ENCODE peak calls at places on chromosome 10, in four cellular contexts. One of them, this sample, is unnamed.

GRCh38 chr10:51960494-51960895 is 261.1 kb upstream of the CSTF2T start:
- DNase-seq in GM12878: no peak
- DNase-seq in K562: peak; percentile 16
- DNase-seq in HepG2: peak; percentile 3
- DNase-seq in this sample: peak; percentile 66

GRCh38 chr10:121838149-121838548 is 89.7 kb downstream of the ATE1 start:
- DNase-seq in GM12878: no peak
- DNase-seq in HepG2: no peak
- DNase-seq in K562: no peak
- DNase-seq in this sample: no peak

GRCh38 chr10:113687041-113687440 is 7.3 kb downstream of the CASP7 start:
- DNase-seq in GM12878: no peak
- DNase-seq in K562: no peak
- DNase-seq in HepG2: no peak
- DNase-seq in this sample: no peak

GRCh38 chr10:76657337-76658012 is 980.1 kb downstream of the KCNMA1 start:
- DNase-seq in HepG2: no peak
- DNase-seq in GM12878: no peak
- DNase-seq in K562: no peak
- DNase-seq in this sample: no peak

GRCh38 chr10:125084191-125085186 is 75.9 kb downstream of the CTBP2 start:
- DNase-seq in GM12878: no peak
- DNase-seq in HepG2: peak; percentile 12
- DNase-seq in K562: peak; percentile 11
- DNase-seq in this sample: no peak

GRCh38 chr10:86545097-86545496 is 23.5 kb upstream of the WAPL start:
- DNase-seq in K562: no peak
- DNase-seq in GM12878: no peak
- DNase-seq in HepG2: no peak
- DNase-seq in this sample: no peak

GRCh38 chr10:78277734-78278404 is 244.2 kb downstream of the RPS24 start:
- DNase-seq in HepG2: no peak
- DNase-seq in K562: no peak
- DNase-seq in GM12878: no peak
- DNase-seq in this sample: no peak

GRCh38 chr10:118820326-118821116 is 65.8 kb upstream of the CACUL1 start:
- DNase-seq in K562: no peak
- DNase-seq in HepG2: no peak
- DNase-seq in GM12878: no peak
- DNase-seq in this sample: no peak

GRCh38 chr10:34705563-34705962 is 109.5 kb downstream of the PARD3 start:
- DNase-seq in GM12878: no peak
- DNase-seq in HepG2: no peak
- DNase-seq in K562: no peak
- DNase-seq in this sample: no peak

GRCh38 chr10:72108811-72109618 is 20.7 kb upstream of the SPOCK2 start:
- DNase-seq in HepG2: no peak
- DNase-seq in K562: no peak
- DNase-seq in GM12878: no peak
- DNase-seq in this sample: no peak

GRCh38 chr10:76547352-76547972 is 1090.1 kb downstream of the KCNMA1 start:
- DNase-seq in HepG2: peak; percentile 74
- DNase-seq in K562: peak; percentile 70
- DNase-seq in GM12878: no peak
- DNase-seq in this sample: peak; percentile 92

GRCh38 chr10:132176647-132177046 is 10.1 kb upstream of the DPYSL4 start:
- DNase-seq in GM12878: no peak
- DNase-seq in K562: no peak
- DNase-seq in HepG2: no peak
- DNase-seq in this sample: no peak

GRCh38 chr10:5033061-5033770 is 29.6 kb upstream of the AKR1C2 start:
- DNase-seq in GM12878: no peak
- DNase-seq in K562: peak; percentile 19
- DNase-seq in HepG2: no peak
- DNase-seq in this sample: no peak

GRCh38 chr10:4190876-4191275 is 405.9 kb upstream of the KLF6 start:
- DNase-seq in HepG2: no peak
- DNase-seq in GM12878: no peak
- DNase-seq in K562: no peak
- DNase-seq in this sample: no peak

GRCh38 chr10:104581884-104582603 is 59.0 kb upstream of the SORCS3 start:
- DNase-seq in K562: no peak
- DNase-seq in HepG2: no peak
- DNase-seq in GM12878: no peak
- DNase-seq in this sample: no peak

GRCh38 chr10:105681051-105681450 is 1040.0 kb downstream of the SORCS3 start:
- DNase-seq in GM12878: no peak
- DNase-seq in HepG2: no peak
- DNase-seq in K562: no peak
- DNase-seq in this sample: no peak

GRCh38 chr10:126092806-126093205 is 196.4 kb downstream of the FANK1 start:
- DNase-seq in GM12878: no peak
- DNase-seq in K562: no peak
- DNase-seq in HepG2: no peak
- DNase-seq in this sample: no peak
- TF ChIP-seq JUND in GM12878: no peak
- TF ChIP-seq JUND in K562: no peak
- TF ChIP-seq JUND in HepG2: no peak
- TF ChIP-seq JUND in this sample: no peak

DNA sequence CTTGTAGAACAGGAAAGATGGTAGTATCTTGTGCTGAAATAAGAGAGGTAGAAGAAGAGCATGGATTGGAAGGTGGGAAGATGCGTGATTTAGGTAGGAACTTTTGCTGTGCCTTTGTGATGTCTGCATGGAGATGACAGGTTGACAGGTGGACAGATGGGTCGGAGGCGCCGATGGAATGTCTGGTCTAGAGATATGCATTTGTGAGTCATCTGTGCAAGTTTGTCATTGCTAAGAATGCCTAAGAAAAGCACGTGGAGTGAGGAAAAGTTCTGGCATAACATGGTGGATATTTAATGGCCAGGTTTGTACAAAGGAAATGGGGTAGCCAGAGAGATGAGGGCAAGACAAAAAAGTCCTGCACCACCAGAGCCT is 76.0 kb upstream of the ARMC3 start:
- DNase-seq in GM12878: no peak
- DNase-seq in K562: no peak
- DNase-seq in HepG2: peak; percentile 38
- DNase-seq in this sample: no peak
- TF ChIP-seq JUND in GM12878: no peak
- TF ChIP-seq JUND in K562: peak; percentile 65
- TF ChIP-seq JUND in HepG2: no peak
- TF ChIP-seq JUND in this sample: no peak

GRCh38 chr10:74079028-74079913 is 71.4 kb downstream of the AP3M1 start:
- DNase-seq in K562: no peak
- DNase-seq in GM12878: no peak
- DNase-seq in HepG2: no peak
- DNase-seq in this sample: no peak
- TF ChIP-seq JUND in K562: no peak
- TF ChIP-seq JUND in GM12878: no peak
- TF ChIP-seq JUND in HepG2: no peak
- TF ChIP-seq JUND in this sample: no peak

GRCh38 chr10:21517983-21518628 is 7.4 kb downstream of the SKIDA1 start:
- DNase-seq in GM12878: no peak
- DNase-seq in K562: no peak
- DNase-seq in HepG2: no peak
- DNase-seq in this sample: no peak

GRCh38 chr10:21514808-21515580 is 10.5 kb downstream of the SKIDA1 start:
- DNase-seq in K562: no peak
- DNase-seq in HepG2: no peak
- DNase-seq in GM12878: no peak
- DNase-seq in this sample: no peak

GRCh38 chr10:21515581-21516269 is 9.8 kb downstream of the SKIDA1 start:
- DNase-seq in HepG2: no peak
- DNase-seq in GM12878: no peak
- DNase-seq in K562: no peak
- DNase-seq in this sample: no peak

GRCh38 chr10:21517134-21517982 is 8.1 kb downstream of the SKIDA1 start:
- DNase-seq in K562: peak; percentile 74
- DNase-seq in HepG2: no peak
- DNase-seq in GM12878: no peak
- DNase-seq in this sample: peak; percentile 60

DNA sequence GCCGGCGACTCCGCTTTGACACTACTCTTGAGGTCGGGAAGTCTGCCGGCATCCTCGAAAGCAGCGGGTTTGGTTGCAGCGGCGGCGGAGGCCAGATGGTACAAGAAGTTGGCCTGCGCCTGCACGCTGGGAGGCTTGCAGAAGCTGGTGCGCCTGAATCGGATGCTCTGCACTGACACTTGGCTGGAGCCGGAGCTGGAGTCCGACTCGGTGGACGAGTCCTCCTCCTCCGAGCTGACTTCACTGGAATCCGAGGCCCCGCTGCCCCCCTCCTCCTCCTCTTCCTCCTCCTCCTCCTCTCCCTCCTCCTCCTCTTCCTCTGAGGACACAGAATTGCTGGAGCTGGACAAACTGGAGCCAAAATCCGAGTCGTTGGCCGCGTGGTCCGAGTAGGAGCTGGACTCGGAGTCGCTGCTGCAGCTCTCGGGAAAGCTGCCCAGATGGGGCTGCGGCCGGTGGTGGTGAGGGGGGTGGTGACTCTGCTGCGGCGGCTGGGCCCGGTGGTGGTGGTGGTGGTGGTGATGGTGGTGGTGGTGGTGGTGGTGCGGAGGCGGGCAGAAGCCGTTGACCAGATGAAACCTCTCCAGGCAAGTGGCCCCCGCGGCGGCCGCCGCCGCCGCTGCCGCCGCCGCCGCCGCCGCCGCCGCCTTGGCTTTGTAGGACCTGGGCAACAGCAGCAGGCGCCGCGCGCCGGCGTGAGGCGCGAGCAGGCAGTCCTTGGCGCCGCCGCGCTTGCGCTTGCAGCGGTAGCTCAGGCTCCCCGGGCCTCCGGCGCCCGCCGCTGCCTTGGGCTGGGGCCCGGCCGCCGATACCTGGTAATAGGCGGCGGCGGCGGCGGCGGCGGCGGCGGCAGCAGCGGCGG is 9.0 kb downstream of the SKIDA1 start:
- DNase-seq in HepG2: no peak
- DNase-seq in K562: peak; percentile 51
- DNase-seq in GM12878: no peak
- DNase-seq in this sample: no peak
- TF ChIP-seq JUND in HepG2: no peak
- TF ChIP-seq JUND in K562: no peak
- TF ChIP-seq JUND in GM12878: no peak
- TF ChIP-seq JUND in this sample: no peak

GRCh38 chr10:71079761-71080380 is 132.5 kb upstream of the UNC5B start:
- DNase-seq in HepG2: no peak
- DNase-seq in GM12878: no peak
- DNase-seq in K562: no peak
- DNase-seq in this sample: no peak

GRCh38 chr10:71081229-71081560 is 131.2 kb upstream of the UNC5B start:
- DNase-seq in K562: no peak
- DNase-seq in HepG2: no peak
- DNase-seq in GM12878: no peak
- DNase-seq in this sample: no peak

GRCh38 chr10:71078454-71079145 is 133.8 kb upstream of the UNC5B start:
- DNase-seq in K562: no peak
- DNase-seq in GM12878: no peak
- DNase-seq in HepG2: no peak
- DNase-seq in this sample: no peak

GRCh38 chr10:71081912-71082311 is 130.5 kb upstream of the UNC5B start:
- DNase-seq in GM12878: no peak
- DNase-seq in K562: no peak
- DNase-seq in HepG2: no peak
- DNase-seq in this sample: no peak

DNA sequence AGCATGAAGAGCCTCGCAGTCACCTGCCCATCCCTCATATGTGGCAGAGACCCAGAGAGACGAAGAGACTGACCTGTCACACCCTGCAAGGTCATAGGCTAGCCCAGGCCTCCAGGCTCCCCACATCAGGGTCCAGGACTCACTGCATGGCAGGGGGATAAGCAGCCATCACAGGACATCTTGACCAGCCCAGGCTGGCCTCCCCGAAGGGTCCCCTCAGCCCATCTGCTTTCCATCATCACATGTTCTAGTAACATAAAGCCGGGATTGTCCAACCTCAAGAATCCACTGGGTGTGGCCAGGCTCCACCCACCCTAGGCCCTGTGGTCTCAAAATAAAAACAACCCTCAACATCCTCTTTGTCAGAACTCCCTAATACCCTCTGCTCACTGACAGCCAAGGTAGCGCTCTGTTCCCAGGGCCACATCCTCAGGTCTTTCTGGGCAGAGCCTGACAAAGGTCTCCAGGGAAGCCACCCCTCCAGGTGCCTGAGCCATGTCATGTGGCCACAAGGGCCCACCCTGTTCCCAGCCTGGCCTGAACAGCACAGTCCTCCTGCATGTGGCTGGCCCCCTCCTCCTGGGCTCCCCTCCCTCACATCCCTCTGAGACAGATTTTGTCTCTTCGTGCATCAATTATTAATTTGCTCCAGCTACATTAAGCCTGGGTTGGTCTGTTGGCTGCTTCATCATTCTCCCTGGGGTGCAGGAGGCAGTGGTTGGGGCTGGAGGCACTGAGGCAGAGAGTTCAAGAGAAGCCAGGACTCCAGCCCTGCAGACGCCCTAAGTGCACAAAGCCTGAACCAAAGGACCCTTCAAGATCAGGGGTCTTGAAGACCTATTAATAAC is 131.8 kb upstream of the UNC5B start:
- DNase-seq in GM12878: no peak
- DNase-seq in HepG2: no peak
- DNase-seq in K562: no peak
- DNase-seq in this sample: no peak
- TF ChIP-seq JUND in GM12878: no peak
- TF ChIP-seq JUND in HepG2: no peak
- TF ChIP-seq JUND in K562: no peak
- TF ChIP-seq JUND in this sample: no peak

GRCh38 chr10:46541017-46541661 is 15.3 kb downstream of the GPRIN2 start:
- DNase-seq in K562: peak; percentile 69
- DNase-seq in HepG2: no peak
- DNase-seq in GM12878: no peak
- DNase-seq in this sample: no peak
- TF ChIP-seq JUND in K562: no peak
- TF ChIP-seq JUND in HepG2: no peak
- TF ChIP-seq JUND in GM12878: no peak
- TF ChIP-seq JUND in this sample: no peak

GRCh38 chr10:88953662-88954061 is 1.1 kb upstream of the ACTA2 start:
- DNase-seq in GM12878: no peak
- DNase-seq in HepG2: no peak
- DNase-seq in K562: no peak
- DNase-seq in this sample: no peak
- TF ChIP-seq JUND in GM12878: no peak
- TF ChIP-seq JUND in HepG2: no peak
- TF ChIP-seq JUND in K562: no peak
- TF ChIP-seq JUND in this sample: no peak